ENCODE peak calls at places on chromosomes 2 and 18, in eight cellular contexts. O, D, A, S, I, X, G and H are unnamed samples.

GRCh38 chr2:176637497-176638166 is 368.4 kb downstream of the MTX2 start:
- DNase-seq in O (peak), D (peak), A (no peak), S (no peak), I (peak), X (peak), G (peak), H (no peak)

GRCh38 chr18:76686737-76687231 is 135.6 kb upstream of the ZNF236 start:
- DNase-seq in O (peak), D (peak), A (no peak), S (peak), I (peak), X (peak), G (peak), H (no peak)

GRCh38 chr2:44004735-44005602 is 9.2 kb upstream of the LRPPRC start:
- DNase-seq in O (no peak), D (no peak), A (no peak), S (no peak), I (peak), X (no peak), G (no peak), H (no peak)

GRCh38 chr18:44742741-44743311 is 62.1 kb downstream of the SETBP1 start:
- DNase-seq in O (no peak), D (no peak), A (no peak), S (no peak), I (peak), X (no peak), G (no peak), H (no peak)

GRCh38 chr2:216559625-216560156 is 61.0 kb downstream of the RPL37A start:
- DNase-seq in O (no peak), D (no peak), A (no peak), S (no peak), I (peak), X (no peak), G (no peak), H (no peak)

GRCh38 chr2:210310550-210310949 is 4.4 kb downstream of the MYL1 start:
- DNase-seq in O (no peak), D (no peak), A (no peak), S (no peak), I (no peak), X (no peak), G (no peak), H (no peak)

GRCh38 chr18:11710578-11710977 is 21.5 kb downstream of the GNAL start:
- DNase-seq in O (no peak), D (no peak), A (no peak), S (no peak), I (no peak), X (no peak), G (no peak), H (no peak)

GRCh38 chr2:168521342-168521741 is 65.3 kb downstream of the CERS6 start:
- DNase-seq in O (no peak), D (no peak), A (no peak), S (no peak), I (no peak), X (no peak), G (no peak), H (no peak)

GRCh38 chr2:25323042-25323514 is 18.6 kb downstream of the DNMT3A start:
- DNase-seq in O (no peak), D (peak), A (no peak), S (peak), I (peak), X (peak), G (no peak), H (no peak)

GRCh38 chr2:60234274-60234976 is 319.0 kb downstream of the BCL11A start:
- DNase-seq in O (no peak), D (no peak), A (no peak), S (no peak), I (no peak), X (no peak), G (no peak), H (no peak)

GRCh38 chr2:145644820-145645302 is 1124.9 kb upstream of the ZEB2 start:
- DNase-seq in O (peak), D (no peak), A (no peak), S (no peak), I (no peak), X (peak), G (no peak), H (no peak)

GRCh38 chr18:50791599-50792438 is 28.0 kb downstream of the MRO start:
- DNase-seq in O (no peak), D (no peak), A (no peak), S (no peak), I (no peak), X (no peak), G (no peak), H (no peak)

GRCh38 chr2:59684771-59685166 is 868.7 kb downstream of the BCL11A start:
- DNase-seq in O (no peak), D (no peak), A (no peak), S (no peak), I (no peak), X (no peak), G (no peak), H (no peak)

GRCh38 chr2:234496835-234497591 is at the start of gene ARL4C:
- DNase-seq in O (peak), D (peak), A (no peak), S (peak), I (peak), X (peak), G (peak), H (no peak)

GRCh38 chr2:238099709-238100048 is 461 bp upstream of the ESPNL start:
- DNase-seq in O (no peak), D (no peak), A (no peak), S (no peak), I (no peak), X (peak), G (no peak), H (no peak)

GRCh38 chr2:49516427-49516826 is 362.1 kb upstream of the FSHR start:
- DNase-seq in O (no peak), D (no peak), A (no peak), S (no peak), I (no peak), X (no peak), G (no peak), H (no peak)

GRCh38 chr2:236051803-236052202 is 116.4 kb downstream of the GBX2 start:
- DNase-seq in O (no peak), D (no peak), A (no peak), S (no peak), I (no peak), X (no peak), G (no peak), H (no peak)

GRCh38 chr2:179129574-179130238 is 79.8 kb upstream of the CCDC141 start:
- DNase-seq in O (no peak), D (peak), A (no peak), S (no peak), I (no peak), X (peak), G (no peak), H (no peak)

GRCh38 chr2:12718662-12719399 is 2.1 kb downstream of the TRIB2 start:
- DNase-seq in O (peak), D (peak), A (no peak), S (no peak), I (peak), X (peak), G (no peak), H (no peak)

GRCh38 chr2:200944467-200945394 is 18.7 kb downstream of the ORC2 start:
- DNase-seq in O (no peak), D (peak), A (no peak), S (no peak), I (peak), X (no peak), G (peak), H (peak)

GRCh38 chr18:21364471-21364870 is 122.4 kb downstream of the GREB1L start:
- DNase-seq in O (no peak), D (no peak), A (no peak), S (no peak), I (no peak), X (no peak), G (no peak), H (no peak)

GRCh38 chr18:46946656-46947282 is 29.4 kb downstream of the KATNAL2 start:
- DNase-seq in O (peak), D (peak), A (peak), S (peak), I (peak), X (peak), G (no peak), H (no peak)